ENCODE peak calls at places on chromosomes 5 and 9, in five cellular contexts. P, W, N, R and I are unnamed samples.

GRCh38 chr5:158465379-158465972 is 606.5 kb upstream of the CLINT1 start:
- DNase-seq in P (no peak), W (no peak), N (no peak), R (no peak), I (no peak)

GRCh38 chr5:168339151-168340140 is 48.0 kb downstream of the WWC1 start:
- DNase-seq in P (no peak), W (no peak), N (no peak), R (no peak), I (no peak)

GRCh38 chr5:109645591-109646236 is 44.0 kb upstream of the MAN2A1 start:
- DNase-seq in P (no peak), W (no peak), N (no peak), R (peak), I (no peak)

GRCh38 chr5:139180850-139181785 is 17.1 kb downstream of the SIL1 start:
- DNase-seq in P (no peak), W (no peak), N (no peak), R (no peak), I (no peak)

GRCh38 chr9:125190371-125190801 is 783 bp upstream of the PPP6C start:
- DNase-seq in P (no peak), W (no peak), N (no peak), R (no peak), I (no peak)

GRCh38 chr9:12774861-12775367 is at the start of gene LURAP1L:
- DNase-seq in P (peak), W (no peak), N (peak), R (peak), I (peak)

GRCh38 chr5:66757219-66757833 is 161.1 kb downstream of the MAST4 start:
- DNase-seq in P (peak), W (no peak), N (peak), R (peak), I (peak)

GRCh38 chr5:96048763-96049162 is 87.1 kb upstream of the ELL2 start:
- DNase-seq in P (no peak), W (no peak), N (no peak), R (peak), I (no peak)

GRCh38 chr9:16331527-16331926 is 538.9 kb downstream of the BNC2 start:
- DNase-seq in P (no peak), W (no peak), N (no peak), R (no peak), I (no peak)

GRCh38 chr9:109098221-109098959 is 21.4 kb downstream of the TMEM245 start:
- DNase-seq in P (no peak), W (no peak), N (peak), R (peak), I (peak)

GRCh38 chr9:136336156-136336860 is 9.0 kb downstream of the GPSM1 start:
- DNase-seq in P (no peak), W (no peak), N (no peak), R (no peak), I (peak)

GRCh38 chr5:1943481-1943880 is 60.8 kb upstream of the IRX4 start:
- DNase-seq in P (no peak), W (no peak), N (no peak), R (no peak), I (no peak)

GRCh38 chr5:1946776-1947175 is 64.1 kb upstream of the IRX4 start:
- DNase-seq in P (no peak), W (no peak), N (no peak), R (no peak), I (no peak)

GRCh38 chr5:1944408-1944807 is 61.7 kb upstream of the IRX4 start:
- DNase-seq in P (no peak), W (no peak), N (no peak), R (no peak), I (no peak)

GRCh38 chr5:1946122-1946677 is 63.5 kb upstream of the IRX4 start:
- DNase-seq in P (no peak), W (no peak), N (no peak), R (no peak), I (no peak)

GRCh38 chr5:1945606-1946005 is 62.9 kb upstream of the IRX4 start:
- DNase-seq in P (no peak), W (no peak), N (no peak), R (no peak), I (no peak)
- TF ChIP-seq BHLHE40 in P (no peak), W (no peak), N (no peak), R (no peak), I (no peak)

DNA sequence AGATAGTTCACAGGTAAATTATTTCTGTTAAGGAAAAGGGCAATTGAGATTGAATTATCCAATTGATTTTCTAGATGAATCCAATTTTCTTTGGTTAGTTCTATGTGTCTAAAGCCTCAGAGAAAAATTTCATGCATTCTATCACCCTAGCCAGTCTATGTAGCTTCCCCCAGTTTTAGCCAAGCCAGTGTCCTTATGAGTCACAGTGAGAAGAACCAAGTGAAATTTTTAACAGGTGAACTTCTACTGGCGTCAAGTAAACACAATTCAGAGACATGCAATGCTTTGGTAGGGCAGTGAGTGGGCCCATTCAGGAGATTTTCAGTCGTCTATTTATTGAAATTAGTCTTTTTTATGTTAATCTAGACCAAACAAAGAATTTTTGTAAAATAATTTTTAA is 1077.4 kb upstream of the ARRDC3 start:
- DNase-seq in P (no peak), W (no peak), N (no peak), R (no peak), I (no peak)
- TF ChIP-seq BHLHE40 in P (no peak), W (no peak), N (no peak), R (no peak), I (no peak)

GRCh38 chr5:172441262-172441751 is 13.0 kb downstream of the SH3PXD2B start:
- DNase-seq in P (no peak), W (no peak), N (no peak), R (no peak), I (no peak)

GRCh38 chr5:172444110-172444510 is 10.2 kb downstream of the SH3PXD2B start:
- DNase-seq in P (no peak), W (no peak), N (no peak), R (no peak), I (peak)

GRCh38 chr5:172442592-172442991 is 11.7 kb downstream of the SH3PXD2B start:
- DNase-seq in P (no peak), W (no peak), N (no peak), R (no peak), I (peak)

GRCh38 chr5:172444626-172445365 is 9.5 kb downstream of the SH3PXD2B start:
- DNase-seq in P (no peak), W (no peak), N (no peak), R (no peak), I (no peak)

DNA sequence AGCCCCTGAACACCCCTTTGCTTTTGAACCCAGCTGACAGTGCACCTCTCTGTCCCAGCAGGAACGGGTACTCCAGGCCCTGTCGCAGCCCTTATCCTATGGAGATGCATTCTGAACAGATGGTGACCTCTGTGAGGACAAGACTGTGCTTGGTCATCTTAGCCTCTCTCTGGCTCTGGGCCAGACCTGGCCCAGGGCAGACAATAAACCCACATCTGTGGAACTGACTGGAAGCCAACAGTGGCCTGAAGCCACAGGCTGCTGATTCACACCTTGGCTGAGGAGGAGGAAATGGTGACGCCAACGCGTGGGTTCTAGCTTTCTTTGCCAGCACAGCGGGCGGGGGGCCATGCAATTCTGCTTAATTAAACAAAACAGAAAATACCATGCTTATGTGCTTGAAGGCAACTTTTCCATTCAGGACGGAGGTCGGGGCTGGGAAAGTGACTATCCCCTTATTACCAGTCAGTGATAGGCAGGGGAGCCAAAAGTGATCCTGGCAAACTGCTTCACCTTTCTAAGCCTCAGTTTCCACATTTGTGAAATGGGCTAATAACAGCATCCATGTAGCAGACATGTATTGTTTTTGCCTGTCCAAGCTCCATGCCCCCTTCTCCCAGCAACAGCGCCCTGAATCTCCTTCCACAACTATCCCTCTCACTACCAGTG is 10.8 kb downstream of the SH3PXD2B start:
- DNase-seq in P (peak), W (no peak), N (no peak), R (no peak), I (peak)
- TF ChIP-seq BHLHE40 in P (no peak), W (no peak), N (no peak), R (no peak), I (peak)

GRCh38 chr9:89226076-89226475 is 47.5 kb upstream of the SHC3 start:
- DNase-seq in P (no peak), W (no peak), N (no peak), R (no peak), I (peak)
- TF ChIP-seq BHLHE40 in P (no peak), W (no peak), N (no peak), R (no peak), I (no peak)

DNA sequence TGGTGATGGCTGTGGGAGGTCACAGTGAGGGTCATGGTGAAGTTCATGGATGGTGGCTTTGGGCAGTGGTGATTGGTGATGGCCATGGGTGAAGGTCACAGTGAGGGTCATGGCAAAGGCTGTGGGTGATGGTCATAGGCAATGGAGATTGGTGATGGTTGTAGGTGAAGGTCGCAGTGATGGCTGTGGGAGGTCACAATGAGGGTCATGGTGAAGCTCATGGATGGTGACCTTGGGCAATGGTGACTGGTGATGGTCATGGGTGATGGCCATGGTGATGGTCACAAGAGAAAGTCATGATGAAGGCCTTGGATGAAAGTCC is 115.6 kb upstream of the IRX4 start:
- DNase-seq in P (no peak), W (no peak), N (no peak), R (no peak), I (no peak)
- TF ChIP-seq BHLHE40 in P (no peak), W (no peak), N (no peak), R (no peak), I (no peak)

DNA sequence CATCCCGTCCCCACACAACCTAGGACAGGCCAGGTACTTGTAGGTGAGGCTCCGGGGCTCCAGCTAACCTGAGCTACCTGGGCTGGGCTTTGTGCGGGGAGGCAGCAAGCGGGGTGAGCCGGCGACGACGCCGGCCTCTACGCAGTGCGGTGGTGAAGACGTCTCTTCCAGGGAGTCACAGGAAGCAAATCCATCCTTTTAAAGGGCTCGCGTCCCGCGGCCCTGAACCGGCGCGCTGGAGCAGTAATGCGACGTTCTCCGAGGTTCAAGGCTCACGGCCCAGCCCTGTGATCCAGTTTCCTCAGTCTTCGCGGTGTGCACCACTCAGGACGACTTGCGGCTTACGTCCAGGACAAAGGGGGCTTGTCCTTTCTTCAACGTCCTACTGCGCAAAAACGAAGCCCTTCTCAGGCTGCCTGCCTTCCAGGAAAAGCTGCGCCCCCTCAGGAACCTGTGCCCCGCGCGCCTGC is 476 bp upstream of the SPIN1 start:
- DNase-seq in P (peak), W (no peak), N (peak), R (peak), I (peak)
- TF ChIP-seq BHLHE40 in P (no peak), W (no peak), N (no peak), R (no peak), I (no peak)

DNA sequence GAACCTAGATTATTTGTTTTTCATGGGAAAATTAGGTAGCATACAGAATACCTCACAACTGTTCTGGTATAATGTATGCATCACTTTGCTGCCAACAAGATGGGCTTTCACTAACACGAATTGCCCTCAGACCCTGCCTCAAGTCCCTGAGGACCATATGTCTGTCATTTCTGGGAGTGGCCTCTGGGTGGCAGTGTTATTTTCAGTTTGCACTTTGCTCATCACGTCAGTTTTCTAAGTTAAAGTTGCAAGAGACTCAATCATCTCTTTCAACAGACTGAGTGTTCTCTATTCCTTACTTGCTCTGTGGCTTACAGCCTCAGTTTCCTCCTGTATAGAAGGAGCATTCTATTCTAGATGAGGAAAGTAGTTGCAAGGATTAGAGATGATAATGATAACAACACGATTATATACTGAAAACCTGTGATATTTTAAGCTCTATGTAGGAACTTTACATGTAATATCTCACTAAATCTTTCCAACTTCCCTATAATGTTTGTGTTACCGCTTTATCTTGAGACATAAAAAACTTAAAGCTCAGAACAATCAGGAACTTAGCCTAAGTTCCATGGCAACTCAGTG is 55.7 kb downstream of the TSSK1B start:
- DNase-seq in P (peak), W (peak), N (peak), R (peak), I (peak)
- TF ChIP-seq BHLHE40 in P (no peak), W (no peak), N (no peak), R (no peak), I (no peak)

GRCh38 chr5:16639206-16639605 is 22.4 kb upstream of the RETREG1 start:
- DNase-seq in P (no peak), W (no peak), N (no peak), R (no peak), I (no peak)

GRCh38 chr5:16644301-16644889 is 27.6 kb upstream of the RETREG1 start:
- DNase-seq in P (no peak), W (no peak), N (no peak), R (no peak), I (no peak)

DNA sequence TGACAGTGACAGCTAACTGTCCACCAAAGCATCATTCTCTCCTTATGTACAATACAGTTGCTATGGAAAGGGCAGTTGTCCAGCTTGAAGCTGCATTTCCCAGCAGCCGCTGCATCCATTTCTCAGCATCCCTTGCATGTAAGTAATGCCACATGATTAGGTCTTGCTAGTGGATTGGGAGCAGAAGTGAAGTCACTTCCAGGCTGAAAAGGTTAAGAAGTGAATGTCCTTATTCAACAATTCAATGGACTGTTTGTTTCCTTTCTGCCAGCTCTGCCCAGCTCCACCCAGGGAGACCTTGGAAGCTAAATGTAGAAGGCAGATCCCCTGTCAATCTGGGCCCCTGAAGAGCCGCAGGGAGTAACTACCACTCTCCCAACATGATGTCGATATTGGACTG is 26.1 kb upstream of the RETREG1 start:
- DNase-seq in P (no peak), W (no peak), N (no peak), R (no peak), I (no peak)
- TF ChIP-seq BHLHE40 in P (no peak), W (no peak), N (no peak), R (no peak), I (no peak)

GRCh38 chr9:101674165-101674564 is 64.3 kb downstream of the GRIN3A start:
- DNase-seq in P (no peak), W (no peak), N (no peak), R (no peak), I (no peak)
- TF ChIP-seq BHLHE40 in P (no peak), W (no peak), N (no peak), R (no peak), I (no peak)

GRCh38 chr5:38670878-38671277 is 114.4 kb upstream of the LIFR start:
- DNase-seq in P (no peak), W (no peak), N (no peak), R (no peak), I (no peak)
- TF ChIP-seq BHLHE40 in P (no peak), W (no peak), N (no peak), R (no peak), I (no peak)